ENCODE peak calls at places on chromosomes 7 and 10, in nine cellular contexts. F is breast epithelium, Z is H1, C is heart left ventricle, R is fibroblast of lung, W is tibial artery, P is left lung, D is lower lobe of right lung, L is DND-41. A is an unnamed sample.

GRCh38 chr10:113594673-113595072 is 41.8 kb downstream of the HABP2 start:
- DNase-seq in F (no peak), Z (no peak), C (no peak), R (no peak), W (no peak), P (no peak), D (no peak), L (no peak), A (no peak)

GRCh38 chr7:91565499-91566331 is 301.5 kb downstream of the FZD1 start:
- DNase-seq in F (peak; percentile 83), Z (no peak), C (no peak), R (peak; percentile 63), W (no peak), P (no peak), D (no peak), L (no peak), A (no peak)

GRCh38 chr7:98923512-98923911 is 45.2 kb downstream of the TRRAP start:
- DNase-seq in F (no peak), Z (no peak), C (no peak), R (no peak), W (no peak), P (no peak), D (no peak), L (no peak), A (no peak)

GRCh38 chr10:23439452-23439919 is 611 bp downstream of the OTUD1 start:
- DNase-seq in F (no peak), Z (no peak), C (peak; percentile 37), R (peak; percentile 15), W (no peak), P (no peak), D (no peak), L (no peak), A (peak; percentile 38)

GRCh38 chr10:32210306-32211045 is 136.5 kb downstream of the EPC1 start:
- DNase-seq in F (no peak), Z (peak; percentile 2), C (no peak), R (peak; percentile 44), W (no peak), P (no peak), D (no peak), L (no peak), A (no peak)

GRCh38 chr7:132347858-132348257 is 228.4 kb downstream of the PLXNA4 start:
- DNase-seq in F (no peak), Z (no peak), C (no peak), R (no peak), W (no peak), P (no peak), D (no peak), L (no peak), A (no peak)

GRCh38 chr7:91653257-91653656 is 227.2 kb downstream of the MTERF1 start:
- DNase-seq in F (no peak), Z (no peak), C (no peak), R (peak; percentile 33), W (no peak), P (no peak), D (no peak), L (no peak), A (no peak)

GRCh38 chr7:13017325-13017853 is 330.0 kb downstream of the ARL4A start:
- DNase-seq in F (no peak), Z (no peak), C (no peak), R (peak; percentile 86), W (no peak), P (no peak), D (no peak), L (no peak), A (no peak)

GRCh38 chr7:66960192-66960591 is 35.2 kb downstream of the SBDS start:
- DNase-seq in F (no peak), Z (no peak), C (no peak), R (no peak), W (no peak), P (peak; percentile 17), D (no peak), L (no peak), A (no peak)

GRCh38 chr7:70338061-70338460 is 739.8 kb downstream of the AUTS2 start:
- DNase-seq in F (no peak), Z (no peak), C (no peak), R (no peak), W (no peak), P (no peak), D (no peak), L (no peak), A (no peak)

GRCh38 chr7:6284461-6285360 is 12.3 kb upstream of the CYTH3 start:
- DNase-seq in F (no peak), Z (no peak), C (no peak), R (peak; percentile 47), W (no peak), P (no peak), D (no peak), L (no peak), A (no peak)

GRCh38 chr10:69636626-69637550 is 6.8 kb downstream of the FAM241B start:
- DNase-seq in F (no peak), Z (no peak), C (no peak), R (no peak), W (no peak), P (no peak), D (no peak), L (no peak), A (no peak)

GRCh38 chr7:79455173-79455790 is 1.8 kb upstream of the MAGI2 start:
- DNase-seq in F (no peak), Z (no peak), C (peak; percentile 43), R (no peak), W (no peak), P (no peak), D (no peak), L (no peak), A (no peak)

GRCh38 chr7:95330194-95331003 is 6.1 kb upstream of the PON1 start:
- DNase-seq in F (no peak), Z (no peak), C (no peak), R (peak; percentile 14), W (no peak), P (no peak), D (no peak), L (peak; percentile 11), A (peak; percentile 6)

GRCh38 chr7:105662998-105663397 is 81.7 kb upstream of the EFCAB10 start:
- DNase-seq in F (no peak), Z (no peak), C (no peak), R (no peak), W (no peak), P (no peak), D (no peak), L (no peak), A (no peak)

GRCh38 chr10:86127274-86127819 is 239.2 kb downstream of the GRID1 start:
- DNase-seq in F (no peak), Z (no peak), C (no peak), R (no peak), W (no peak), P (no peak), D (no peak), L (no peak), A (no peak)

GRCh38 chr7:100220833-100221718 is 1.3 kb downstream of the PVRIG start:
- DNase-seq in F (peak; percentile 27), Z (no peak), C (no peak), R (no peak), W (no peak), P (no peak), D (no peak), L (peak; percentile 73), A (peak; percentile 86)
- H3K4me3 ChIP-seq in F (peak overlapping the region; percentile 9), Z (no peak overlapping the region), C (peak overlapping the region; percentile 25), R (no peak overlapping the region), W (no peak overlapping the region), P (no peak overlapping the region), D (peak overlapping the region; percentile 36), L (no peak overlapping the region), A (peak overlapping the region; percentile 79)

GRCh38 chr7:64686493-64687184 is 20.7 kb downstream of the ZNF107 start:
- DNase-seq in F (peak; percentile 82), Z (no peak), C (no peak), R (no peak), W (no peak), P (no peak), D (no peak), L (peak; percentile 63), A (peak; percentile 20)

GRCh38 chr7:64687249-64687648 is 21.3 kb downstream of the ZNF107 start:
- DNase-seq in F (no peak), Z (no peak), C (no peak), R (no peak), W (no peak), P (no peak), D (no peak), L (peak; percentile 77), A (no peak)

GRCh38 chr7:64685741-64686140 is 19.8 kb downstream of the ZNF107 start:
- DNase-seq in F (peak; percentile 60), Z (no peak), C (no peak), R (no peak), W (no peak), P (no peak), D (no peak), L (no peak), A (no peak)

DNA sequence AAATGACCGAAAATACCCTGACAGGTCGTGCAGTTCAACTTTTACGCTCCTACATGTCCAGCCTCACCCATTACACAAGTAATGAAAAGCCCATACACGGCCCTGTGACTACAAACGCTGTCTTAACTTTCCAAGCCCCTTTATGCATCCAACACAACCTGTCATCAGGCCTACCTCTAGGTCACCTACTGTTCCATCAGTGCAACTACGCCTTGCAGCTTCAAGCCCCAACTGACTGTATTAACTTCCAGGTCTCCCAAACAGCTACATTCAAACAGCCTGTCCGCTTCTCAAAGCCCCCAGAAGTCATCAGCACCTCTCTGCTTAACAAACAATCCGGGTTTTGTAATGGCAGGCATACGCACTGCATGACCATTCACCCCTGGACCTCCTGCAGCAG is 19.2 kb downstream of the ZNF107 start:
- DNase-seq in F (no peak), Z (no peak), C (no peak), R (no peak), W (no peak), P (no peak), D (no peak), L (no peak), A (no peak)
- TF ChIP-seq CTCF in F (no peak), Z (peak; percentile 24), C (no peak), R (no peak), W (no peak), P (no peak), D (no peak), L (peak; percentile 49), A (no peak)

DNA sequence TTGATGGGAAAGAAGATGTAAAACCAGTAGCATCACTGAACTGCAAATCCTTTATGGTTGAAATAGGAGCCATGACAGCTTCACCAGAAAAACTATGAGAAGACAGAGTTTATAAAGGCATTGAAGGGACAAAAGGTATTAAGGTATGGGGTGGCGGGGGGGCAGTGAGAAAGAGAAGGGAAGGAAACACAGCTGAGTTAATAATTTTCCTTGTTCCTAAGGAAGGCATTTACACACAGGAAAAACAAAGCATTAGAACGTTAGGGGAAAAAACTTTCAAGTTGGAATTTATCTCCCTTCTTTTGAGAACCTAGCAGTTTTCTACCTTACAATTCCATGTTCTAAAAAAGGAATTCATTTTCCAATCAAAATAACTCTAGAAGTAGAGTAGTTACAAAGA is 4.4 kb downstream of the LARP4B start:
- DNase-seq in F (no peak), Z (no peak), C (no peak), R (no peak), W (no peak), P (no peak), D (no peak), L (no peak), A (no peak)
- H3K36me3 ChIP-seq in F (no peaks in the 10 kb centered on the region), Z (no peaks in the 10 kb centered on the region), C (no peaks in the 10 kb centered on the region), R (no peaks in the 10 kb centered on the region), W (peaks cover 4% of the 10 kb centered on the region), P (no peaks in the 10 kb centered on the region), D (peaks cover 18% of the 10 kb centered on the region), L (peaks cover 40% of the 10 kb centered on the region), A (peaks cover 3% of the 10 kb centered on the region)

DNA sequence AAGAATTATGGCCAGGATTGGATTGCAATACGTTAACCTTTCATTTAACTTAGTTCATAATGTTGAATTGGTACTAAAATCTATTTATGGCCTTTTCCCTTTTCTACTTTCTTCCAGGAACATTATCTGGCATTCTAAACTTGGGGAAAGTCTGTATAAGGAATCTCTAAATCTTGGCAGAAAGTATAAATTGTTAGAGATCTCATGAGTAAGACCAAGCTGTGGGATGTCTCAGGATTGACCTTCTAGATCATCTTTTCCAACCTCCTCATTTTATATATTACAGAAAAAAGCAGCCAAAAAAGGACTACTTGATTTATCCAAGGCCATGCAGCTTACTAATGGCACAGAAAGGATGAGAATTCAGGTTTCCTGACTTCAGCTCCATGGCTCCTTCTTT is 598.3 kb downstream of the INHBA start:
- DNase-seq in F (no peak), Z (no peak), C (no peak), R (peak; percentile 73), W (no peak), P (no peak), D (no peak), L (no peak), A (no peak)
- H3K4me3 ChIP-seq in F (no peak overlapping the region), Z (no peak overlapping the region), C (no peak overlapping the region), R (no peak overlapping the region), W (no peak overlapping the region), P (no peak overlapping the region), D (no peak overlapping the region), L (no peak overlapping the region), A (no peak overlapping the region)

A was measured in GM06990.